ENCODE peak calls at places on chromosomes 12 and 14, in six cellular contexts. L is SW 1271, C is Daoy, O is HCEC 1CT, Q is H7, R is NCI-H146. K is an unnamed sample.

GRCh38 chr12:88309546-88309945 is 167.4 kb downstream of the TMTC3 start:
- DNase-seq in Q (no peak), O (peak), C (peak), R (no peak), L (no peak), K (no peak)

GRCh38 chr12:76311796-76312195 is 36.4 kb downstream of the BBS10 start:
- DNase-seq in Q (no peak), R (no peak), C (no peak), L (no peak), O (peak), K (no peak)

GRCh38 chr12:122006186-122006926 is 15.3 kb upstream of the BCL7A start:
- DNase-seq in C (no peak), R (no peak), L (no peak), Q (peak), O (no peak), K (no peak)

GRCh38 chr14:38391334-38391733 is 135.4 kb upstream of the CLEC14A start:
- DNase-seq in R (no peak), C (no peak), O (peak), Q (no peak), L (no peak), K (no peak)

GRCh38 chr14:22319526-22320352 is 269.3 kb downstream of the DAD1 start:
- DNase-seq in L (peak), R (peak), Q (peak), C (peak), O (no peak), K (peak)

GRCh38 chr14:43475762-43476161 is 1031.3 kb downstream of the FSCB start:
- DNase-seq in L (no peak), Q (no peak), R (no peak), O (no peak), C (no peak), K (no peak)

GRCh38 chr14:64478634-64479250 is 13.4 kb downstream of the AKAP5 start:
- DNase-seq in O (no peak), C (no peak), R (peak), L (no peak), Q (no peak), K (peak)

GRCh38 chr14:100328495-100329163 is 5.5 kb downstream of the SLC25A47 start:
- DNase-seq in Q (peak), L (no peak), R (no peak), C (no peak), O (no peak), K (no peak)

GRCh38 chr12:130783110-130783715 is 55.8 kb downstream of the STX2 start:
- DNase-seq in L (no peak), C (no peak), O (no peak), Q (peak), R (no peak), K (no peak)

K was measured in effector memory CD8-positive, alpha-beta T cell.